ENCODE peak calls at places on chromosomes 16 and 17, in five cellular contexts. K is HFF-Myc, L is K562, G is lung, B is tibial nerve. N is an unnamed sample.

GRCh38 chr17:82303944-82304808 is 13.2 kb downstream of the CD7 start:
- DNase-seq in K (no peak), L (peak), G (no peak), B (no peak), N (no peak)

GRCh38 chr16:78437352-78437968 is 338.0 kb downstream of the WWOX start:
- DNase-seq in K (no peak), L (peak), G (no peak), B (no peak), N (no peak)

GRCh38 chr16:54080524-54081008 is 206.0 kb downstream of the IRX3 start:
- DNase-seq in K (no peak), L (no peak), G (no peak), B (no peak), N (peak)

GRCh38 chr17:45437461-45438283 is 5.0 kb upstream of the ARHGAP27 start:
- DNase-seq in K (no peak), L (no peak), G (no peak), B (no peak), N (no peak)

GRCh38 chr16:71526111-71526998 is at the start of gene CHST4:
- DNase-seq in K (no peak), L (peak), G (no peak), B (no peak), N (peak)

GRCh38 chr16:85897384-85897783 is 1.6 kb upstream of the IRF8 start:
- DNase-seq in K (no peak), L (no peak), G (no peak), B (no peak), N (no peak)

GRCh38 chr16:68237243-68238028 is 1.5 kb upstream of the ESRP2 start:
- DNase-seq in K (peak), L (no peak), G (peak), B (peak), N (peak)

GRCh38 chr17:45320349-45320930 is 3.6 kb upstream of the MAP3K14 start:
- DNase-seq in K (no peak), L (no peak), G (no peak), B (no peak), N (no peak)

GRCh38 chr17:39568710-39569109 is 39.0 kb downstream of the NEUROD2 start:
- DNase-seq in K (no peak), L (no peak), G (no peak), B (no peak), N (no peak)

GRCh38 chr16:54934536-54935410 is 4.1 kb downstream of the IRX5 start:
- DNase-seq in K (no peak), L (no peak), G (peak), B (no peak), N (no peak)

GRCh38 chr16:80614908-80615696 is 74.3 kb downstream of the DYNLRB2 start:
- DNase-seq in K (peak), L (no peak), G (no peak), B (no peak), N (no peak)

GRCh38 chr16:55250641-55251550 is 73.1 kb upstream of the IRX6 start:
- DNase-seq in K (peak), L (no peak), G (peak), B (no peak), N (peak)

GRCh38 chr17:1643293-1643998 is 2.1 kb downstream of the SCARF1 start:
- DNase-seq in K (no peak), L (no peak), G (peak), B (no peak), N (no peak)

GRCh38 chr16:80573700-80574120 is 32.9 kb downstream of the DYNLRB2 start:
- DNase-seq in K (no peak), L (no peak), G (no peak), B (no peak), N (no peak)

GRCh38 chr16:85798901-85799496 is 345 bp downstream of the EMC8 start:
- DNase-seq in K (no peak), L (peak), G (no peak), B (no peak), N (no peak)

GRCh38 chr17:69539781-69540319 is 125.4 kb downstream of the MAP2K6 start:
- DNase-seq in K (peak), L (no peak), G (no peak), B (no peak), N (peak)

GRCh38 chr17:48134912-48135480 is 27.4 kb downstream of the SNX11 start:
- DNase-seq in K (no peak), L (peak), G (no peak), B (no peak), N (no peak)

GRCh38 chr17:10162034-10162433 is 36.4 kb downstream of the GAS7 start:
- DNase-seq in K (no peak), L (no peak), G (no peak), B (no peak), N (no peak)

GRCh38 chr17:1186923-1187771 is 7.4 kb upstream of the ABR start:
- DNase-seq in K (peak), L (peak), G (peak), B (peak), N (peak)

GRCh38 chr17:70307430-70307829 is 138.1 kb downstream of the KCNJ2 start:
- DNase-seq in K (no peak), L (no peak), G (no peak), B (no peak), N (no peak)

GRCh38 chr16:8567355-8568230 is 22.7 kb downstream of the TMEM114 start:
- DNase-seq in K (peak), L (peak), G (peak), B (peak), N (peak)

GRCh38 chr16:264440-264951 is 11.2 kb downstream of the RGS11 start:
- DNase-seq in K (no peak), L (no peak), G (no peak), B (no peak), N (no peak)

GRCh38 chr16:1677942-1678499 is at the start of gene JPT2:
- DNase-seq in K (peak), L (peak), G (peak), B (peak), N (peak)

GRCh38 chr16:1677339-1677738 is 740 bp upstream of the JPT2 start:
- DNase-seq in K (no peak), L (peak), G (no peak), B (no peak), N (no peak)

GRCh38 chr16:1680361-1680760 is 2.3 kb downstream of the JPT2 start:
- DNase-seq in K (no peak), L (no peak), G (no peak), B (no peak), N (no peak)

GRCh38 chr16:1676661-1677060 is 1.4 kb upstream of the JPT2 start:
- DNase-seq in K (no peak), L (no peak), G (no peak), B (no peak), N (no peak)

GRCh38 chr16:1678500-1679098 is 520 bp downstream of the JPT2 start:
- DNase-seq in K (no peak), L (peak), G (peak), B (peak), N (no peak)
- TF ChIP-seq CTCF in K (no peak), L (no peak), G (no peak), B (no peak), N (no peak)

GRCh38 chr17:8651013-8651412 is 20.5 kb upstream of the MYH10 start:
- DNase-seq in K (no peak), L (peak), G (no peak), B (no peak), N (no peak)
- TF ChIP-seq CTCF in K (no peak), L (peak), G (no peak), B (no peak), N (no peak)

GRCh38 chr17:21242026-21242700 is 11.0 kb downstream of the NATD1 start:
- DNase-seq in K (peak), L (no peak), G (no peak), B (no peak), N (no peak)

GRCh38 chr17:21241564-21241963 is 11.6 kb downstream of the NATD1 start:
- DNase-seq in K (no peak), L (no peak), G (no peak), B (no peak), N (no peak)

GRCh38 chr17:21242780-21243515 is 10.3 kb downstream of the NATD1 start:
- DNase-seq in K (no peak), L (no peak), G (no peak), B (no peak), N (no peak)

GRCh38 chr17:21239680-21240374 is 13.4 kb downstream of the NATD1 start:
- DNase-seq in K (no peak), L (peak), G (no peak), B (no peak), N (no peak)

GRCh38 chr17:21240375-21241055 is 12.7 kb downstream of the NATD1 start:
- DNase-seq in K (no peak), L (no peak), G (no peak), B (no peak), N (no peak)
- TF ChIP-seq CTCF in K (no peak), L (no peak), G (no peak), B (no peak), N (no peak)

GRCh38 chr17:60618080-60618479 is 18.1 kb downstream of the PPM1D start:
- DNase-seq in K (no peak), L (no peak), G (no peak), B (no peak), N (no peak)

GRCh38 chr17:60615840-60616239 is 15.8 kb downstream of the PPM1D start:
- DNase-seq in K (no peak), L (no peak), G (no peak), B (no peak), N (no peak)

GRCh38 chr17:60622961-60623360 is 23.0 kb downstream of the PPM1D start:
- DNase-seq in K (no peak), L (no peak), G (no peak), B (no peak), N (no peak)

GRCh38 chr17:60615108-60615507 is 15.1 kb downstream of the PPM1D start:
- DNase-seq in K (no peak), L (no peak), G (no peak), B (no peak), N (no peak)

GRCh38 chr17:60618854-60619253 is 18.9 kb downstream of the PPM1D start:
- DNase-seq in K (no peak), L (no peak), G (no peak), B (no peak), N (no peak)
- TF ChIP-seq CTCF in K (no peak), L (no peak), G (no peak), B (no peak), N (no peak)

GRCh38 chr17:73214008-73214407 is 21.2 kb downstream of the COG1 start:
- DNase-seq in K (no peak), L (no peak), G (no peak), B (no peak), N (no peak)

GRCh38 chr17:73211745-73212144 is 18.9 kb downstream of the COG1 start:
- DNase-seq in K (no peak), L (no peak), G (no peak), B (no peak), N (no peak)

GRCh38 chr17:73208139-73208827 is 15.4 kb downstream of the COG1 start:
- DNase-seq in K (no peak), L (no peak), G (no peak), B (no peak), N (no peak)

GRCh38 chr17:73209436-73209835 is 16.6 kb downstream of the COG1 start:
- DNase-seq in K (no peak), L (no peak), G (no peak), B (no peak), N (no peak)

DNA sequence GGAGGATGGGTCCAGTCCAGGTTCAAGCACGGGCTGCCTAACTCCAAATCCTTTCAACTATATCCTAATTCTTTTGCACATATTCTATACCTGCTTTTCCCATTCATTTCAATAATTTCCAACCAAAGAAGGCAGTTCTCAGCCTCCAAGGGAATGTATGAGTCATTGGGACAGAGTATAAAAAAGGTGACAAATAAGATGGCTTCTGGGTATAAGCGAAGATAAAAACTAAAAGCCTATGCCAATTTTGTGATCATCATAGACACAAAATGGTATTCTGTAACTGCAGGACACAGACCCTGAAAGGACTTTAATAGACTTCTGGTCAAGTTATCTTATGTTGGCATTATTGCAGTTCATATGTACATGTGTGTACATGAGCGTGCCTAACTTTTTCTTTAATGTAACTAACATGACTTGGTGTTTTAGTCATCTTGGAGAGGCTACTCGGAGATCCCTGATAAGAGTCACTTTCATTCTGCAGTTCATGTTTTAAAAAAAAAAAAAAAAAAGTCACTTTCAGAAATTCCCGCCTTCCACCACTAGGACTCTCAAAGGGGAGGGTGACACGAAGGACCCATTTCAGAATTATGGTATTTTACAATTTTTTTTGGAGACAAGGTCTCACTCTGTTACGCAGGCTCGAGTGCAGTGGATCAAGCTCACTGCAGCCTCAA is 17.3 kb downstream of the COG1 start:
- DNase-seq in K (no peak), L (peak), G (no peak), B (no peak), N (no peak)
- TF ChIP-seq CTCF in K (peak), L (peak), G (no peak), B (no peak), N (peak)

GRCh38 chr17:41775394-41776226 is 10.9 kb downstream of the JUP start:
- DNase-seq in K (no peak), L (no peak), G (no peak), B (no peak), N (no peak)

GRCh38 chr17:41779954-41780353 is 6.6 kb downstream of the JUP start:
- DNase-seq in K (no peak), L (no peak), G (no peak), B (no peak), N (no peak)

GRCh38 chr17:41773731-41774193 is 12.7 kb downstream of the JUP start:
- DNase-seq in K (no peak), L (no peak), G (no peak), B (no peak), N (no peak)

GRCh38 chr17:41777579-41778188 is 8.8 kb downstream of the JUP start:
- DNase-seq in K (peak), L (no peak), G (peak), B (peak), N (peak)

DNA sequence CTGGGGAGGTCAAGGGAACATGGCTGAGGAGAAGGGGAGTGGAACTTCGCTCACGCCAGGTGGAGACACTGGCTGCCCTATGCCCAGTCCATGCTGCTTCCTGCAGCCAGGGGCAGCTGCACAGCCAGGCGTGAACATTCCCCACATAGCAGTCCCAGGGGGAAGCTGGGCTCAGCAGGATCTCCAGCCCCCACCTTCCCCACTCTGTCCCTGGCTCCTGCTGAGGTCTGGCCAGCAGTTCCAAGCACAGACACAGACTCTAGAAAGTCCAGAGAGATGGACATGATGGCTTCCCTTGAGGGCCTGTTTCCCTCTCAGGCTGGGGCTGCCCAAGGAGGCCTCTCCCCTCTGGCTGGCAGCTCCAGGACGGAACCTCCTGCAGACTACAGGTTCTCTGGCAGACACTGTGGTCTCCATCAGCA is 9.3 kb downstream of the JUP start:
- DNase-seq in K (no peak), L (no peak), G (no peak), B (no peak), N (no peak)
- TF ChIP-seq CTCF in K (no peak), L (no peak), G (no peak), B (no peak), N (no peak)

GRCh38 chr17:11997147-11997971 is at the start of gene ZNF18:
- DNase-seq in K (peak), L (peak), G (peak), B (peak), N (peak)
- TF ChIP-seq CTCF in K (no peak), L (no peak), G (no peak), B (no peak), N (no peak)

DNA sequence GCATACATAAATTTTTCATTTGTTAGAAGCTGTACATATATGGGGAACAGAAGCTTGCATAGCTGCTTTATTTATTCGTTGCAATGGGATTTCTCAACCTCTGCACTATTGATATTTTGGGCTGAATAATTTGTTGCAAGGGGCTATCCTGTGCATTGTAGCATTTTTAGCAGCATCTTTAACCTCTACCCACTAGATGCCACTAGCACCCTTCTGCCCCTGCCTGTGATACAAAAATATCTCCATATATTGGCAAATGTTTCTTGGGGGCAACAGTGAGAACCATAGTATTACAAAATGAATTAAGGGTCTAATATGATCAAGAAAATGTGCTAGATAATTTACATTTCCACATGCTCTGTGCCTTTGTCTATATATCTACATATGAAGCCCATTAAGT is 1401.0 kb downstream of the CDH11 start:
- DNase-seq in K (no peak), L (no peak), G (no peak), B (no peak), N (no peak)
- TF ChIP-seq CTCF in K (peak), L (no peak), G (no peak), B (no peak), N (peak)

N was measured in AG09319.